ENCODE peak calls at places on chromosome X, in five cellular contexts. T is fibroblast of mammary gland, L is AG10803, J is PC-3, R is cardiac fibroblast. U is an unnamed sample.

GRCh38 chrX:32183066-32183465 is 1028.3 kb downstream of the DMD start:
- DNase-seq in T (no peak), L (no peak), J (no peak), R (no peak), U (no peak)

GRCh38 chrX:152861116-152861515 is 30.3 kb downstream of the NSDHL start:
- DNase-seq in T (no peak), L (peak; percentile 3), J (peak; percentile 51), R (no peak), U (peak; percentile 10)

GRCh38 chrX:71253253-71254091 is 468 bp downstream of the ZMYM3 start:
- DNase-seq in T (peak; percentile 24), L (peak; percentile 32), J (peak; percentile 51), R (peak; percentile 24), U (peak; percentile 41)

GRCh38 chrX:9873952-9874351 is 87.7 kb downstream of the SHROOM2 start:
- DNase-seq in T (no peak), L (no peak), J (peak; percentile 61), R (peak; percentile 48), U (peak; percentile 50)

GRCh38 chrX:56219702-56220101 is 12.5 kb upstream of the KLF8 start:
- DNase-seq in T (peak; percentile 33), L (no peak), J (peak; percentile 22), R (peak; percentile 31), U (no peak)

GRCh38 chrX:39065051-39065871 is 264.0 kb downstream of the MID1IP1 start:
- DNase-seq in T (no peak), L (no peak), J (no peak), R (no peak), U (no peak)

GRCh38 chrX:103878466-103879151 is 46.6 kb upstream of the RAB9B start:
- DNase-seq in T (peak; percentile 65), L (peak; percentile 79), J (peak; percentile 95), R (peak; percentile 90), U (peak; percentile 82)

GRCh38 chrX:10755477-10756334 is 135.3 kb upstream of the MID1 start:
- DNase-seq in T (peak; percentile 54), L (peak; percentile 79), J (no peak), R (peak; percentile 78), U (peak; percentile 79)

GRCh38 chrX:133444952-133445831 is 29.9 kb upstream of the GPC4 start:
- DNase-seq in T (peak; percentile 6), L (no peak), J (peak; percentile 61), R (no peak), U (no peak)

GRCh38 chrX:7252013-7252610 is 104.2 kb upstream of the PUDP start:
- DNase-seq in T (no peak), L (no peak), J (peak; percentile 85), R (no peak), U (no peak)

DNA sequence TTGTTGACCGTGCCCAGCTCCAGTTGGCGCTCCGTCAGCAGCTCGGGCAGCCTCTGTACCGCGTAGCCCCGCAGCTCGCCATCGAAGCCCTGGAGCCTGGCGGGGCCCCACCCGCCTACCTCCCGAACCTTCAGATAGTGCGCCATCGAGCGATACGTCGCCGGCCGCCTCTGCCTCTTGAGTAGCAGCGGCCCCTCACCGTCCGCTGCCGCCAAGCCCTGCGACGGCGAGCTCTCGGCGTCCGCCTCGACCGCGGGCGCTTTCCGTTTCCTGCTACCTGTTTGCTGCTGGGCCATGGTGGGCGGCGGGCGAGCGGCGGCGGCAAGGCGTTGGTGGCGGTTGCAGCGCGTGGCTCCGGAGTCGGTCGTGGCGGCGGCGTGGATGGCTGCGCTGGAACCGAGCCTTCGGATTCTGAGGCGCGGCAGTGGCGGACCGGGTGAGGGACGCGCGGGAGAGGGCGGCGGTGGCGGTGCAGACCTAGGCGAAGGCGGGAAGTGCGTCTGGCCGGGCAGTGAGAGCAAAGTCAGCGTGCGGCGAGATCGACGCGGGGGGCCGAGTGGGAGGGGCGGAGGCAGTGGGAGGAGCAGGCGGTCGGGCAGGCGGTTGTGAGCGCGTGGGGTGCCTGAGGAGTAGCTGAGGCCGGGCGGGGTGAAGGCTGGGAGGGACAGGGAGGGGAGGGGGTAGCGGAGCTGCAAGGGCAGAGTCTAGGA is at the start of gene DCAF12L1:
- DNase-seq in T (no peak), L (no peak), J (no peak), R (no peak), U (no peak)
- H3K4me3 ChIP-seq in T (no peak within 1 kb of the TSS), L (no peak within 1 kb of the TSS), J (no peak within 1 kb of the TSS), R (no peak within 1 kb of the TSS), U (no peak within 1 kb of the TSS)

DNA sequence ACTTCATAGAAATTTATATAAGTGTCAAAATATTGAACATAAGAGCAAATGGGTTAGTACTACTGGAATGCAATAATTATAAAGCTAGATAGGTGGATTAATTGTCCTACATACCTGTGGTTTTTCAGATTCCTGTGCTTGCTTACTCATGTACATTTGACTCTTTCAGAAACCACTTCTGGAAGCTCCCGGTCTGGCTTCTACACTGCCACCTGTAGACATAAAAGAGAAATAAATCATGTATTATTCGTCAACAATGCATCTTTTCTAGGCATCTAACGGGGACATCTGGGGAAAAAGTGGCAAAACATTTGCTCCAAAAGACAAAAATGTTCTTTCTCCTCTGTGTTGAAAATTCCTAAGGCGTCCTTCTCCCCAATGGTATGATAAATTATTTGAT is 648.6 kb upstream of the DIPK2B start:
- DNase-seq in T (peak; percentile 86), L (peak; percentile 87), J (peak; percentile 85), R (peak; percentile 86), U (peak; percentile 75)
- TF ChIP-seq CTCF in T (peak; percentile 23), L (peak; percentile 40), J (peak; percentile 67), R (peak; percentile 34), U (peak; percentile 30)

GRCh38 chrX:155070038-155070437 is 898 bp downstream of the CMC4 start:
- DNase-seq in T (peak; percentile 2), L (no peak), J (no peak), R (no peak), U (no peak)

GRCh38 chrX:155070975-155071693 is at the start of the genes BRCC3, CMC4 and MTCP1:
- DNase-seq in T (peak; percentile 78), L (peak; percentile 74), J (peak; percentile 85), R (peak; percentile 75), U (peak; percentile 82)

GRCh38 chrX:155070663-155070974 is 317 bp downstream of the CMC4 start:
- DNase-seq in T (no peak), L (no peak), J (no peak), R (no peak), U (no peak)

GRCh38 chrX:155068165-155068564 is 2.8 kb downstream of the CMC4 start:
- DNase-seq in T (peak; percentile 86), L (peak; percentile 45), J (peak; percentile 82), R (peak; percentile 66), U (peak; percentile 49)

GRCh38 chrX:155069414-155069813 is 1.5 kb downstream of the CMC4 start:
- DNase-seq in T (no peak), L (no peak), J (no peak), R (no peak), U (no peak)
- H3K4me3 ChIP-seq in T (peak overlapping the region; percentile 56), L (peak overlapping the region; percentile 66), J (peak overlapping the region; percentile 83), R (peak overlapping the region; percentile 58), U (peak overlapping the region; percentile 68)

DNA sequence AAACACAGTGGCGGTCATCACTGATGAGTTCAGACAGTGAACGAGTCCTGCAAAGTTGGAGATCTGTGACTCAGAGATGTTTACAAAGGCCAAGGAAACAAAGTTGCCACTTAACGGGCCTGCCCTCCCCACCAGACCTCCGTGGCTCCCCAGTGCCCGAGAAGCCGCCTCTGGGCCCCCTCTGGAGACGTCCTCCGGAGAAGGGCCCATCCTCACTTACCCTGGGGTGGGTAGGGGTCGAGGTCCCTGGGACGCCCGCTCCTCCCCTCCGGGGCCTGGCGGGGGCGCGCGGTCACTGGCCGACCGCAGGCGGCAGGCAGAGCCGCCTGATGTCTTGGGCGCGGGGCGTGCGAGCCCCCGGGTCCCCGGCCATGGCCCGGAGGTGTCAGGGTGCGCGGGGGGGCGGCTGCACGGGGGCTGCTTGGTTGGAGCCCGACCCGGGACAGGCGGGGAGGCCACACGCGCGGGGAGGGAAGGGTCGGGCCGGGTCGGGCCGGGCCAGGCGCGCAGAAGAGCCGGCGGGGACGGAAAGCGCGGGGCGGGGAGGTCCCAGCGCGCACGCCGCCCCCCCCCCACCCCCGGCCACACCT is 590 bp downstream of the DHRSX start:
- DNase-seq in T (peak; percentile 77), L (peak; percentile 64), J (peak; percentile 52), R (peak; percentile 79), U (peak; percentile 55)
- TF ChIP-seq CTCF in T (no peak), L (no peak), J (peak; percentile 9), R (no peak), U (no peak)

DNA sequence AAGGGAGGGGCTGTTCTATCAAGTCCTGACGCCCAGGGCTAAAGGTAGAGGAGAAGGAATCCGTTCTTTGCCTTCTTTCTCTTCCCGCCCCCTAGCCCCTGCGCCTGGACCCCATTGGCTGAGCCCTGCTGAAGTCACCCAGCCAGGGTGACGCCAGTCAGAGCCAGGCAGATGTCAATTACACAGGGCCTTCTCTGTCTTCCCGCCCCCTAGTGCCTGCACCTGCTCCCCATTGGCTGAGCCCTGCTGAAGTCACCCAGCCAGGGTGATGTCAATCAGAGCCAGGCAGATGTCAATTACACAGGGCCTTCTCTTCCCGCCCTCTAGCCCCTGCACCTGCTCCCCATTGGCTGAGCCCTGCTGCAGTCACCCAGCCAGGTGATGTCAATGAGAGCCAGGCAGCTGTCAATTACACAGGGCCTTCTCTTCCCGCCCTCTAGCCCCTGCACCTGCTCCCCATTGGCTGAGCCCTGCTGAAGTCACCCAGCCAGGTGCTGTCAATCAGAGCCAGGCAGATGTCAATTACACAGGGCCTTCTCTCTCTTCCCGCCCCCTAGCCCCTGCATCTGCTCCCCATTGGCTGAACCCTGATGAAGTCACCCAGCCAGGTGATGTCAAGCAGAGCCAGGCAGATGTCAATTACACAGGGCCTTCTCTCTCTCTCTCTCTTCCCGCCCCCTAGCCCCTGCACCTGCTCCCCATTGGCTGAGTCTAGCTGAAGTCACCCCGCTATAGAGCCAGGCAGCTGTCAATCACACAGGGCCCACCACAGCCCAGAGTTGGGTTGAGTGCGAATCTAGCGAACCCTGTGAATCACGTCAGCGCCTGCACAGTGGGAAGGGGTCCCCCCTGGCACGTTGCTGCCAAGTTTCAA is 46.4 kb downstream of the ASMT start:
- DNase-seq in T (no peak), L (no peak), J (no peak), R (no peak), U (no peak)
- H3K4me3 ChIP-seq in T (no peak overlapping the region), L (no peak overlapping the region), J (no peak overlapping the region), R (no peak overlapping the region), U (no peak overlapping the region)

DNA sequence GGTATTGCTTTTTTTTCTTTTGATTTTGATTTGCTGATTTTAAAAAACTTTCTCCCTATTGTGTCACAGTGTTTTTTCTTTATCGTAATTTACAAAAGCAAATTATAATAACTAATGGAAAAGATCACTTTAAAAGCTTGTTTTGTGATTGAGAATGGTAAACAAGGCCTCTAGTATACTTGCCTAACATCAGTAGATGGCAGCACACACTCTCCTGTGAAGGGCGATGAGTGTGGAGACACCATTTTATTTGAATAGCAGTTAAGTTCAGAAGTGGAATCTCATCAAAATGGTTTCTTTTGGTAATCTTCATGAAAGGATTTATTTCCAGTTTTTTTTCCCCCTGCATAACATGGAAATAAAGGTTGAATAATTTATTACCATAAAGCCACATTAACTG is 72.3 kb downstream of the PAK3 start:
- DNase-seq in T (peak; percentile 53), L (peak; percentile 12), J (peak; percentile 10), R (peak; percentile 1), U (peak; percentile 13)
- TF ChIP-seq CTCF in T (peak; percentile 47), L (peak; percentile 25), J (peak; percentile 48), R (no peak), U (no peak)

GRCh38 chrX:51332188-51332942 is at the start of gene NUDT10:
- DNase-seq in T (peak; percentile 46), L (peak; percentile 11), J (no peak), R (no peak), U (peak; percentile 31)
- H3K4me3 ChIP-seq in T (peak within 1 kb of the TSS; percentile 29), L (peak within 1 kb of the TSS; percentile 51), J (no peak within 1 kb of the TSS), R (peak within 1 kb of the TSS; percentile 41), U (peak within 1 kb of the TSS; percentile 45)

GRCh38 chrX:68807818-68808217 is 21.0 kb upstream of the EFNB1 start:
- DNase-seq in T (peak; percentile 25), L (peak; percentile 12), J (peak; percentile 59), R (peak; percentile 38), U (no peak)
- TF ChIP-seq CTCF in T (peak; percentile 32), L (peak; percentile 45), J (peak; percentile 60), R (peak; percentile 25), U (peak; percentile 36)

GRCh38 chrX:13697976-13698375 is 9.0 kb downstream of the RAB9A start:
- DNase-seq in T (no peak), L (no peak), J (no peak), R (no peak), U (no peak)
- H3K4me3 ChIP-seq in T (no peak overlapping the region), L (no peak overlapping the region), J (no peak overlapping the region), R (no peak overlapping the region), U (no peak overlapping the region)